ENCODE peak calls at places on chromosomes 13 and 19, in six cellular contexts. T is fibroblast of lung; I is choroid plexus epithelial cell; O is cardiac fibroblast; R is CD8-positive, alpha-beta memory T cell; V is GM12865. H is an unnamed sample.
A peak's percentile ranks its signal among the peaks of the same experiment; 100 is the strongest.

GRCh38 chr13:109654341-109655205 is 131.8 kb downstream of the IRS2 start:
- DNase-seq in T (no peak), I (peak; percentile 89), O (peak; percentile 72), R (no peak), V (no peak), H (no peak)

GRCh38 chr13:95212962-95213850 is 88.0 kb downstream of the ABCC4 start:
- DNase-seq in T (no peak), I (no peak), O (no peak), R (no peak), V (no peak), H (no peak)

GRCh38 chr19:28466107-28467045 is 746.6 kb downstream of the UQCRFS1 start:
- DNase-seq in T (peak; percentile 44), I (peak; percentile 78), O (peak; percentile 60), R (peak; percentile 70), V (peak; percentile 65), H (peak; percentile 72)

GRCh38 chr13:23813635-23814034 is 75.6 kb downstream of the MIPEP start:
- DNase-seq in T (no peak), I (no peak), O (no peak), R (no peak), V (no peak), H (no peak)

GRCh38 chr13:105847532-105848295 is 687.7 kb downstream of the EFNB2 start:
- DNase-seq in T (peak; percentile 89), I (peak; percentile 9), O (peak; percentile 2), R (no peak), V (no peak), H (no peak)

GRCh38 chr13:51134763-51135365 is 23.8 kb upstream of the C13orf42 start:
- DNase-seq in T (no peak), I (no peak), O (no peak), R (no peak), V (no peak), H (no peak)

GRCh38 chr13:113001251-113002140 is 32.5 kb downstream of the MCF2L start:
- DNase-seq in T (peak; percentile 17), I (peak; percentile 10), O (peak; percentile 17), R (no peak), V (no peak), H (no peak)

GRCh38 chr13:95323930-95324662 is 22.8 kb upstream of the ABCC4 start:
- DNase-seq in T (no peak), I (no peak), O (no peak), R (no peak), V (no peak), H (no peak)

GRCh38 chr19:17402982-17403855 is 2.2 kb downstream of the BST2 start:
- DNase-seq in T (no peak), I (peak; percentile 46), O (no peak), R (no peak), V (peak; percentile 64), H (peak; percentile 56)

GRCh38 chr13:45412274-45413049 is 5.7 kb downstream of the SLC25A30 start:
- DNase-seq in T (peak; percentile 13), I (no peak), O (no peak), R (no peak), V (no peak), H (no peak)

GRCh38 chr19:1045247-1045603 is 5.3 kb downstream of the ABCA7 start:
- DNase-seq in T (no peak), I (no peak), O (no peak), R (no peak), V (peak; percentile 86), H (peak; percentile 99)

GRCh38 chr13:99320693-99321481 is 13.7 kb upstream of the GPR183 start:
- DNase-seq in T (peak; percentile 84), I (peak; percentile 93), O (peak; percentile 91), R (peak; percentile 64), V (no peak), H (no peak)

GRCh38 chr19:52600639-52601024 is 30.5 kb downstream of the ZNF701 start:
- DNase-seq in T (no peak), I (no peak), O (no peak), R (peak; percentile 51), V (peak; percentile 25), H (peak; percentile 35)

GRCh38 chr13:44796597-44797517 is 192.4 kb downstream of the NUFIP1 start:
- DNase-seq in T (no peak), I (no peak), O (no peak), R (no peak), V (no peak), H (no peak)

GRCh38 chr19:56973713-56974553 is 133.4 kb upstream of the PEG3 start:
- DNase-seq in T (no peak), I (no peak), O (no peak), R (no peak), V (no peak), H (no peak)

GRCh38 chr19:39150807-39151206 is 25.2 kb downstream of the PAK4 start:
- DNase-seq in T (no peak), I (no peak), O (no peak), R (no peak), V (no peak), H (no peak)

GRCh38 chr19:4108767-4109625 is 14.9 kb downstream of the MAP2K2 start:
- DNase-seq in T (no peak), I (no peak), O (no peak), R (peak; percentile 91), V (peak; percentile 92), H (no peak)

GRCh38 chr13:113145496-113145895 is 13.0 kb upstream of the PROZ start:
- DNase-seq in T (no peak), I (no peak), O (no peak), R (no peak), V (no peak), H (no peak)

GRCh38 chr19:6739884-6740588 is 556 bp downstream of the TRIP10 start:
- DNase-seq in T (no peak), I (no peak), O (no peak), R (no peak), V (peak; percentile 63), H (peak; percentile 43)

GRCh38 chr19:48780684-48781391 is 25.5 kb downstream of the FGF21 start:
- DNase-seq in T (peak; percentile 42), I (peak; percentile 50), O (peak; percentile 62), R (no peak), V (peak; percentile 55), H (no peak)

GRCh38 chr13:20848203-20848602 is 54.3 kb downstream of the XPO4 start:
- DNase-seq in T (no peak), I (no peak), O (no peak), R (no peak), V (no peak), H (no peak)

GRCh38 chr13:20848944-20849343 is 53.6 kb downstream of the XPO4 start:
- DNase-seq in T (peak; percentile 65), I (no peak), O (peak; percentile 19), R (no peak), V (no peak), H (no peak)

GRCh38 chr13:20847298-20847697 is 55.2 kb downstream of the XPO4 start:
- DNase-seq in T (peak; percentile 26), I (peak; percentile 46), O (peak; percentile 52), R (no peak), V (no peak), H (no peak)

GRCh38 chr13:20856650-20857049 is 45.9 kb downstream of the XPO4 start:
- DNase-seq in T (no peak), I (no peak), O (no peak), R (no peak), V (no peak), H (no peak)

DNA sequence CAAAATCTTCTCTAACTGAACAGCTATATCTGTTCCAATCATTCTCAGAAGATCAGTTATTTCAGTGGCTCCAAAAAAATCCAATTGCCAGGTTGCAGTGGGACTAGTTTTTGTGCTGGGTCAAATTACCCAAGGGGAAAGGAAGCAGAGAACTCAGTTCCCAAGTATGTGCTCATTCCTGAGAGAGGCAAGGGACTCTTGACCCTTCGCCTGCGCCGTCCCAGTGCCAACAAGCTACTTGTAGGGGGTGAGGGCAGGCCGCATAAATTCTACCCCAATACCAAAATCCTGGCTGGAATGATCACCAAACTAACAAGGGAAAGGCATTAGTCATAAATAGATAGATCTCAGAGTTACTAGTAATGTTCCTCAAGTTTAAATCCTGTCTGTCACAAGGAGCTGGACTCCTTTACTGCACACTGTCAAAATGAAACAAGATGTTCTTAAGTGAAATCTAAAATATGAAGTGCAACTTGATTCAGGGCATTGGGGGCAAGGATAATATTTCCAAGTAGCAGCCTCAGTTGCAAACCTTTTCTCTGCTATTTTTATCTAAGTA is 50.6 kb downstream of the XPO4 start:
- DNase-seq in T (no peak), I (no peak), O (no peak), R (no peak), V (no peak), H (no peak)
- H3K4me3 ChIP-seq in T (no peak overlapping the region), I (no peak overlapping the region), O (no peak overlapping the region), R (no peak overlapping the region), V (no peak overlapping the region), H (no peak overlapping the region)

DNA sequence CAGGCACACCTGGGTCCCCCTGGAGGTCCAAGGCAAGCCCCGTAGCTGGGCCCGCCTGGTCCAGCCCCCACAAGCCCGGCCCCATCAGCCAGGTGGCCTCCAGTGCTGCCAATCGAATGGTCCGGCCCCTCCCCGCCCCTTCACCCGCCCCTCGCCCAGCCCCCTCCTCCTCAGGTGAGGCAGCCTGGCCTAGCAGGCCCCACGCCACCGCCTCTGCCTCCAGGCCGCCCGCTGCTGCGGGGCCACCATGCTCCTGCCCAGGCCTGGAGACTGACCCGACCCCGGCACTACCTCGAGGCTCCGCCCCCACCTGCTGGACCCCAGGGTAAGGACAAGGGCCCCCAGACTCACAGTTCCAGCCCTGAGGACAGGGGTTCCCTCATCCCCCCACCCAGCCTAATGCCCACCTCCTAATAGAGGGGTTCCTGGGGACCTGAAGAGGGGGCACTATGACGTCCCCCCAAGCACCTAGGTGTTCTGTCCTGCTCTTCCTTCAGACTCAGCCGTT is at the start of gene HPN:
- DNase-seq in T (no peak), I (no peak), O (no peak), R (no peak), V (no peak), H (no peak)
- H3K4me3 ChIP-seq in T (no peak within 1 kb of the TSS), I (no peak within 1 kb of the TSS), O (no peak within 1 kb of the TSS), R (peak within 1 kb of the TSS; percentile 56), V (no peak within 1 kb of the TSS), H (no peak within 1 kb of the TSS)

GRCh38 chr19:55766466-55766865 is 2.5 kb upstream of the RFPL4AL1 start:
- DNase-seq in T (no peak), I (no peak), O (no peak), R (no peak), V (no peak), H (no peak)
- H3K4me3 ChIP-seq in T (no peak overlapping the region), I (no peak overlapping the region), O (no peak overlapping the region), R (no peak overlapping the region), V (no peak overlapping the region), H (no peak overlapping the region)

GRCh38 chr19:47419037-47419783 is at the start of gene MEIS3:
- DNase-seq in T (no peak), I (no peak), O (no peak), R (no peak), V (no peak), H (no peak)
- H3K4me3 ChIP-seq in T (peak within 1 kb of the TSS; percentile 68), I (peak within 1 kb of the TSS; percentile 54), O (peak within 1 kb of the TSS; percentile 44), R (no peak within 1 kb of the TSS), V (no peak within 1 kb of the TSS), H (no peak within 1 kb of the TSS)

DNA sequence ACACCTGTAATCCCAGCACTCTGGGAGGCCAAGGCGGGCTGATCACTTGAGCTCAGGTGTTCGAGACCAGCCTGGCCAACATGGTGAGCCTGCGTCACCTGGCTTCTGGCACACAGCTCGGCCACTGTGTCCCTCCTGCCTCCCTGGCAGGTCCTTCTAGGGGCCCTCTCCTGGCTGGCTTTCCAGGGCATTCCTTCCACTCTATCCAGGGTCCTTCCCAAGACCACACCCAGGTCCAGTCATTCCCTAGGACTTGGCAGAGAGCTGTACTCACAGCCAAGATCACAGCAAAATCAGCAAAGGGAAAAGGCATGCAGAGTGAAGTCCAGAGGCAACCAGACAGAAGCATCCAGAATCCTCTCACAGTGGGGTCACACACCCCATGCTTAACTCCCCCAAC is 9.7 kb upstream of the HSH2D start:
- DNase-seq in T (no peak), I (no peak), O (no peak), R (no peak), V (no peak), H (no peak)
- H3K4me3 ChIP-seq in T (no peak overlapping the region), I (no peak overlapping the region), O (no peak overlapping the region), R (no peak overlapping the region), V (no peak overlapping the region), H (no peak overlapping the region)